ENCODE peak calls at places on chromosomes 2 and 18, in seven cellular contexts. H is CD8-positive, alpha-beta memory T cell; S is IMR-90; O is GM23248; T is ascending aorta; R is colonic mucosa; Z is sigmoid colon. Y is an unnamed sample. For H3K4me1, the result is how much of the 10 kb centered on the place peaks cover.

GRCh38 chr2:492178-492577 is 185.0 kb downstream of the TMEM18 start:
- DNase-seq in O (no peak), H (no peak), Z (no peak), T (no peak), R (no peak), S (no peak), Y (no peak)

GRCh38 chr18:23259701-23260661 is 124.7 kb downstream of the CABLES1 start:
- DNase-seq in H (no peak), S (peak), Z (peak), T (peak), O (peak), R (peak), Y (peak)

GRCh38 chr2:41840702-41841551 is 206.9 kb upstream of the PKDCC start:
- DNase-seq in S (peak), T (peak), Z (peak), R (peak), H (peak), O (peak), Y (peak)

GRCh38 chr18:67916142-67916541 is 399.6 kb upstream of the DSEL start:
- DNase-seq in T (no peak), S (peak), Z (no peak), H (no peak), O (peak), R (no peak), Y (no peak)

GRCh38 chr2:48424356-48424755 is 105.6 kb upstream of the STON1 start:
- DNase-seq in H (no peak), R (no peak), O (no peak), S (no peak), Z (no peak), T (no peak), Y (peak)

GRCh38 chr18:6022840-6023239 is 127.5 kb upstream of the TMEM200C start:
- DNase-seq in T (no peak), H (no peak), S (peak), R (no peak), O (peak), Z (no peak), Y (no peak)

GRCh38 chr2:42086500-42086953 is 38.7 kb downstream of the PKDCC start:
- DNase-seq in H (no peak), O (peak), S (peak), Z (no peak), T (no peak), R (peak), Y (peak)

GRCh38 chr2:14535156-14535555 is 97.4 kb upstream of the LRATD1 start:
- DNase-seq in H (no peak), S (no peak), R (no peak), T (no peak), O (no peak), Z (no peak), Y (no peak)

GRCh38 chr2:71974846-71975245 is 172.8 kb downstream of the CYP26B1 start:
- DNase-seq in S (no peak), O (peak), H (no peak), R (no peak), T (no peak), Z (no peak), Y (no peak)

GRCh38 chr2:13113016-13113415 is 396.3 kb downstream of the TRIB2 start:
- DNase-seq in O (no peak), R (no peak), H (no peak), Z (no peak), S (no peak), T (no peak), Y (peak)

GRCh38 chr2:173059941-173060575 is 15.6 kb upstream of the MAP3K20 start:
- DNase-seq in R (no peak), T (no peak), Z (no peak), S (peak), H (no peak), O (peak), Y (no peak)

GRCh38 chr2:460861-461260 is 173.0 kb upstream of the ALKAL2 start:
- DNase-seq in Z (no peak), O (no peak), S (no peak), H (no peak), T (no peak), R (no peak), Y (no peak)

GRCh38 chr18:48228301-48228715 is 180.9 kb downstream of the ZBTB7C start:
- DNase-seq in S (no peak), O (peak), H (no peak), R (no peak), T (no peak), Z (peak), Y (no peak)

GRCh38 chr2:24907106-24907505 is 12.9 kb downstream of the ADCY3 start:
- DNase-seq in Z (no peak), O (peak), H (no peak), R (no peak), T (no peak), S (peak), Y (no peak)

GRCh38 chr2:114784890-114785583 is 342.6 kb downstream of the DPP10 start:
- DNase-seq in Z (no peak), R (no peak), H (no peak), S (no peak), T (no peak), O (no peak), Y (no peak)

GRCh38 chr2:166373105-166373504 is 2.6 kb downstream of the SCN9A start:
- DNase-seq in S (no peak), O (no peak), Z (no peak), H (no peak), T (no peak), R (no peak), Y (no peak)

GRCh38 chr18:28767201-28767600 is 590.3 kb upstream of the CDH2 start:
- DNase-seq in S (peak), Z (no peak), H (no peak), R (no peak), T (no peak), O (peak), Y (no peak)

GRCh38 chr2:10368491-10369231 is 66.0 kb downstream of the HPCAL1 start:
- DNase-seq in S (no peak), O (no peak), Z (no peak), R (peak), H (no peak), T (no peak), Y (no peak)

GRCh38 chr18:61838521-61838920 is 54.3 kb downstream of the RNF152 start:
- DNase-seq in O (no peak), T (no peak), Z (no peak), R (no peak), S (no peak), H (no peak), Y (no peak)

GRCh38 chr18:3511980-3512379 is 62.0 kb downstream of the TGIF1 start:
- DNase-seq in H (no peak), T (no peak), O (peak), R (no peak), S (peak), Z (no peak), Y (peak)

DNA sequence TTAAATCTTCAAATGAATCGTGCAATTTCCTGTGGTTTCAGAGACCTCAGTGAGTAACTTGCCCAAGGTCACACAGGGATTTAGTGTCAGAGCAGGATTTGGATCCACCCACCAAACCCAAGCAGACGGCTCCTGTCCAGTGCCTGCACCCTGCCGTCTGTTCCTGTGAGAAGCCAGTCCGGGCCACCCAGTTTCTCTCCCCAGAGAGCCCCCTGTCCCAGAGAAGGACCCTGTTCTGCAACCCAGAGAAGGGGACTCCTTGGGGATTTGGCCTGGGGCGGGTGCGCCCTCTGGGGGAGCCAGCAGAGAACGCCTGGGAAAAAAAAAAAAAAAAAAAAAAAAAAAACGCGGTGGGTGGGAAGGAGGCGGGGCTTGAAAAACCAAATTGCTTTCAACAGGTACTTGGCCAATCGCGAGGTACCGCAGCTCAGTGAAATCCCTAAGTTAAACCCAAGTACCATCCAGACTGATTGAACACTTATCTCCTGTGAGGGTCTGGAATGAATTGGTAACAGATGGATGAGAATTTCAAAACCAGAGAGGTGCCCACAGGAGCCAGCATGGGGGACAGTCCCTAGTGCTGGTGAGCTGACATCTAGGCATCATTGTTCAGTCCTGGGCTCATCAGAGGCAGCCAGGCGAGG is 30.9 kb upstream of the REEP1 start:
- DNase-seq in Z (no peak), T (no peak), H (no peak), O (peak), R (peak), S (peak), Y (peak)
- H3K4me3 ChIP-seq in Z (peak), T (peak), H (peak), O (peak), R (no peak), S (no peak), Y (no peak)

GRCh38 chr2:88603146-88603545 is 24.1 kb downstream of the EIF2AK3 start:
- DNase-seq in Z (no peak), S (peak), T (no peak), O (peak), R (no peak), H (no peak), Y (no peak)

GRCh38 chr2:88607416-88607815 is 19.8 kb downstream of the EIF2AK3 start:
- DNase-seq in S (no peak), R (no peak), Z (no peak), T (no peak), O (no peak), H (no peak), Y (no peak)

GRCh38 chr2:88608184-88608583 is 19.1 kb downstream of the EIF2AK3 start:
- DNase-seq in S (no peak), O (no peak), Z (no peak), H (no peak), R (no peak), T (no peak), Y (no peak)

GRCh38 chr2:88602022-88602421 is 25.2 kb downstream of the EIF2AK3 start:
- DNase-seq in S (no peak), T (no peak), O (no peak), R (no peak), Z (no peak), H (no peak), Y (no peak)

DNA sequence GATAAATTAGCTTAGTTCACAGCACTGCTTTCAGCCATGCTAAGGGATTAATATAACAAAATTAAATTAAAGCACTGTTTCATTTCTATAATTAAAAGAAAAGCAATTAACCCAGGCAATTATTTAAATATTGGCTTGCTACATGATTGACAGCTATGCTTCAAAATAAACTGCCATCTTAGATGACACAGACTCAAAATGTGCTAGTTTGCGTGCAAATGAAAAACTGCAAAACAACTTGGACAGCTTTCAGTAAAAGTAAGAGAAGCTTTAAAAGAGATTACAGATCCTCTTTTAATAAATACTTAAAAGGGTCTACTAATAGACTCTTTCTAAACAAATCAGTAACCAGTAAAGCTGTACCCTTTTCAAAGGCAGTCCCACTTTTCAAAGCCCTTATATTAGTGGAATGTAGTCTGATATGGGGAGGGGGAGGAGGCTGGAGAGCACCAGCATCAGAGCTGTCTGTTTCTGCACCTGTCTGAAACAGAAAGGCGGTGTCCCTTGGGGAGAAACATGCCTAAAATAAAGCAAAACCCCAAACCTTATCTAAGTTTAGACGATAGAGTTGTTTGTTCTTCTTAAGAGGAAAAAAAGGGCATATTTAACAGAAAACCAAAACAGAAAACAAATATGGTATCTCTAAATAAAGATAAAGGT is 20.8 kb downstream of the EIF2AK3 start:
- DNase-seq in H (no peak), R (no peak), T (no peak), Z (no peak), S (no peak), O (no peak), Y (no peak)
- H3K4me1 ChIP-seq in H (under half), R (under half), T (under half), Z (under half), S (under half), O (under half), Y (under half)

GRCh38 chr2:219512524-219513216 is 1.6 kb upstream of the ASIC4 start:
- DNase-seq in R (no peak), T (no peak), H (no peak), Z (no peak), O (no peak), S (no peak), Y (no peak)

GRCh38 chr2:219511547-219512325 is 2.5 kb upstream of the ASIC4 start:
- DNase-seq in T (no peak), R (no peak), Z (no peak), O (no peak), S (no peak), H (no peak), Y (no peak)

GRCh38 chr2:219509780-219510511 is 4.3 kb upstream of the ASIC4 start:
- DNase-seq in H (peak), R (peak), T (no peak), S (peak), O (peak), Z (peak), Y (peak)

GRCh38 chr2:219508933-219509779 is 5.1 kb upstream of the ASIC4 start:
- DNase-seq in O (peak), Z (no peak), H (no peak), R (no peak), S (no peak), T (no peak), Y (no peak)

GRCh38 chr2:219510512-219511135 is 3.7 kb upstream of the ASIC4 start:
- DNase-seq in Z (no peak), S (no peak), T (no peak), H (no peak), O (no peak), R (no peak), Y (no peak)
- H3K4me3 ChIP-seq in Z (no peak), S (no peak), T (peak), H (no peak), O (no peak), R (no peak), Y (no peak)

GRCh38 chr2:46117379-46117778 is 179.8 kb upstream of the EPAS1 start:
- DNase-seq in O (peak), T (no peak), Z (no peak), H (no peak), S (peak), R (no peak), Y (no peak)

GRCh38 chr2:46120792-46121565 is 176.2 kb upstream of the EPAS1 start:
- DNase-seq in R (peak), S (no peak), Z (no peak), H (no peak), T (no peak), O (no peak), Y (peak)

GRCh38 chr2:46117994-46118393 is 179.2 kb upstream of the EPAS1 start:
- DNase-seq in R (no peak), T (no peak), O (no peak), S (no peak), H (no peak), Z (no peak), Y (no peak)

GRCh38 chr2:46118656-46119338 is 178.4 kb upstream of the EPAS1 start:
- DNase-seq in H (no peak), R (no peak), T (no peak), S (no peak), Z (no peak), O (peak), Y (no peak)

DNA sequence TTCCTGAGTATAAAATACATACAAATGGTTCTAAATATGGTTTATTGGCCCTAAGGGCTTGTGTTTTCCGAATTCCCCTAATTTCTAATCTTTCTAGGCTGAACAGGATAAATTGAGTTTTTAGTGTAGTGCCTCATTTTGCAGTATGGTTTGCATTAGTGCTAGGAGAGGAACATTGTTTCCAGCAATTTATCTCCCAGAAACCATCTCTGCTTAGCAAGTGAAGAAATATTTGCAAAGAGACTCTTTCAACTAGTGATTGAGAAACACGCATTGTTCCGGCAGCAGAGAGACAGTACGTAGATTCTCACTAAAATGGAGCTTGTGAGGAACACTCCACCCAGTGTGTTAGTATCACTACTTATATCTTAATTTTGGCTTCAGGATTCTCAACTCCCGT is 177.8 kb upstream of the EPAS1 start:
- DNase-seq in O (peak), S (no peak), H (no peak), R (no peak), T (no peak), Z (no peak), Y (no peak)
- H3K4me1 ChIP-seq in O (under half), S (under half), H (under half), R (under half), T (under half), Z (under half), Y (under half)

GRCh38 chr2:239309398-239310245 is 91.2 kb downstream of the HDAC4 start:
- DNase-seq in R (no peak), H (no peak), O (no peak), S (no peak), T (no peak), Z (peak), Y (no peak)
- H3K4me3 ChIP-seq in R (no peak), H (no peak), O (peak), S (peak), T (peak), Z (peak), Y (no peak)

GRCh38 chr18:21073180-21073579 is 38.4 kb downstream of the ROCK1 start:
- DNase-seq in T (no peak), S (no peak), Z (no peak), O (no peak), H (no peak), R (no peak), Y (no peak)

GRCh38 chr18:21069468-21069867 is 42.1 kb downstream of the ROCK1 start:
- DNase-seq in T (no peak), S (no peak), O (no peak), H (no peak), R (no peak), Z (no peak), Y (no peak)

GRCh38 chr18:21071071-21071470 is 40.5 kb downstream of the ROCK1 start:
- DNase-seq in T (no peak), R (no peak), H (no peak), S (no peak), Z (no peak), O (no peak), Y (no peak)

GRCh38 chr18:21080576-21080975 is 31.0 kb downstream of the ROCK1 start:
- DNase-seq in S (no peak), O (no peak), H (no peak), T (no peak), Z (no peak), R (no peak), Y (no peak)

GRCh38 chr18:21074336-21075323 is 37.0 kb downstream of the ROCK1 start:
- DNase-seq in Z (no peak), T (no peak), S (no peak), H (no peak), R (no peak), O (no peak), Y (no peak)
- H3K4me1 ChIP-seq in Z (under half), T (under half), S (under half), H (half or more), R (under half), O (under half), Y (under half)

GRCh38 chr2:3535467-3535793 is 16.1 kb upstream of the ADI1 start:
- DNase-seq in O (no peak), H (no peak), S (no peak), R (no peak), Z (no peak), T (no peak), Y (no peak)
- H3K4me3 ChIP-seq in O (peak), H (no peak), S (peak), R (no peak), Z (peak), T (peak), Y (no peak)

DNA sequence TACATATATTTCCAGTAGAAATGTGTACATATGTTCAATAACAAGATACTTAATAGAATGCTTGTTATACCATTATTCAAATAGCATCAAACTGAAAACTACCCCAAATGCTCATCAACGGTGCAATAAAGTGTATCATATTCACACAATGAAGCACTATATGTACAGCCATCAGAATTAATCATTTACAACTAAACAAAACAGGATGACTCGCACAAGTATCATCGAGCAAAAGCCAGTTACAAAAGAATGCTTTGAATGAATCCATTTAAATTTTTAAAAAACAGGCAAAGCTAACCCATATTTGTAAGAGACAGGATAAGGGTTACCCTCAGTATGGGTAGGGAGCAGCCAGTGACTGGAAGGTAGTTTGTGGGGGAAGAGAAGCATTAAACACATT is 132.8 kb upstream of the PDE1A start:
- DNase-seq in Z (no peak), R (no peak), O (peak), S (peak), H (no peak), T (no peak), Y (no peak)
- H3K4me1 ChIP-seq in Z (under half), R (under half), O (under half), S (under half), H (under half), T (under half), Y (under half)